ENCODE peak calls at places on chromosomes 3 and 15, in eight cellular contexts. Q is Calu3; V is activated naive CD4-positive, alpha-beta T cell treated with anti-CD3 and anti-CD28 coated beads, Interleukin-2, amount 50 U/mL, for 72 hours; I is left cardiac atrium; A is skeletal muscle cell; Y is A673; B is ELR; G is left ventricle myocardium superior. O is an unnamed sample.

GRCh38 chr3:31079691-31080090 is 185.2 kb upstream of the GADL1 start:
- DNase-seq in B (peak), Y (no peak), I (no peak), A (no peak), G (no peak), V (no peak), Q (no peak), O (peak)

GRCh38 chr3:50564321-50564720 is 3.2 kb downstream of the C3orf18 start:
- DNase-seq in B (no peak), Q (no peak), Y (no peak), A (no peak), G (no peak), V (no peak), I (no peak), O (no peak)

GRCh38 chr3:8996681-8997121 is 33.4 kb upstream of the RAD18 start:
- DNase-seq in V (no peak), G (peak), Q (no peak), A (no peak), I (peak), Y (no peak), B (peak), O (peak)

GRCh38 chr3:110343945-110344344 is 727.7 kb upstream of the NECTIN3 start:
- DNase-seq in V (no peak), A (no peak), Q (peak), G (no peak), Y (no peak), I (no peak), B (peak), O (peak)

GRCh38 chr15:62346168-62346567 is 181.1 kb upstream of the C2CD4B start:
- DNase-seq in B (no peak), V (no peak), A (no peak), Y (no peak), Q (no peak), I (no peak), G (no peak), O (no peak)

GRCh38 chr15:77666296-77666660 is 33.6 kb upstream of the LINGO1 start:
- DNase-seq in G (no peak), B (no peak), Y (no peak), A (no peak), I (no peak), V (no peak), Q (no peak), O (no peak)

GRCh38 chr3:63051920-63052319 is 176.7 kb upstream of the CADPS start:
- DNase-seq in G (no peak), I (no peak), V (no peak), Y (peak), A (peak), Q (peak), B (peak), O (peak)

GRCh38 chr3:32340639-32341365 is 50.9 kb upstream of the CMTM7 start:
- DNase-seq in A (no peak), I (no peak), G (no peak), Q (peak), V (no peak), B (peak), Y (no peak), O (no peak)

GRCh38 chr3:123246846-123247245 is 45.1 kb downstream of the SEC22A start:
- DNase-seq in I (no peak), A (no peak), B (no peak), Q (no peak), V (no peak), Y (no peak), G (no peak), O (no peak)

GRCh38 chr3:126715432-126715831 is 11.4 kb downstream of the CHCHD6 start:
- DNase-seq in Q (peak), B (no peak), A (no peak), V (no peak), Y (no peak), I (no peak), G (no peak), O (no peak)

GRCh38 chr3:170815930-170816329 is 54.1 kb downstream of the RPL22L1 start:
- DNase-seq in Y (no peak), Q (no peak), V (no peak), G (no peak), A (no peak), B (no peak), I (no peak), O (no peak)

GRCh38 chr3:162262145-162262544 is 765.5 kb downstream of the OTOL1 start:
- DNase-seq in Q (no peak), G (no peak), Y (no peak), V (no peak), B (no peak), I (no peak), A (no peak), O (no peak)

GRCh38 chr15:73685981-73686380 is 1.8 kb downstream of the CD276 start:
- DNase-seq in Y (no peak), A (no peak), G (no peak), V (no peak), Q (no peak), B (no peak), I (no peak), O (no peak)

GRCh38 chr15:23857028-23857641 is 170.0 kb upstream of the NDN start:
- DNase-seq in B (no peak), G (no peak), I (no peak), Y (peak), Q (no peak), A (peak), V (peak), O (no peak)

GRCh38 chr15:79973445-79974180 is 2.6 kb upstream of the BCL2A1 start:
- DNase-seq in B (no peak), V (peak), Y (no peak), I (no peak), A (no peak), G (no peak), Q (no peak), O (no peak)

GRCh38 chr3:49668861-49669260 is 5.3 kb upstream of the APEH start:
- DNase-seq in G (no peak), B (peak), A (no peak), Y (no peak), V (no peak), I (no peak), Q (peak), O (peak)

GRCh38 chr3:182739619-182740018 is 53.7 kb upstream of the ATP11B start:
- DNase-seq in B (no peak), Q (no peak), Y (peak), G (no peak), V (no peak), A (peak), I (no peak), O (no peak)

GRCh38 chr15:58019503-58020376 is 45.8 kb downstream of the ALDH1A2 start:
- DNase-seq in V (no peak), G (no peak), A (no peak), I (no peak), Q (no peak), Y (no peak), B (peak), O (peak)

GRCh38 chr15:75203908-75204263 is 2.2 kb downstream of the C15orf39 start:
- DNase-seq in G (no peak), Y (no peak), Q (no peak), A (no peak), I (no peak), B (no peak), V (peak), O (no peak)

GRCh38 chr3:151290673-151291072 is 12.3 kb upstream of the P2RY14 start:
- DNase-seq in V (no peak), Y (peak), B (peak), Q (peak), I (no peak), A (peak), G (no peak), O (peak)

GRCh38 chr15:85727068-85727467 is 67.7 kb downstream of the KLHL25 start:
- DNase-seq in Y (no peak), V (no peak), Q (no peak), B (no peak), I (peak), G (no peak), A (no peak), O (peak)

GRCh38 chr3:45441570-45442313 is 53.4 kb downstream of the LARS2 start:
- DNase-seq in V (no peak), I (no peak), G (no peak), Q (no peak), B (no peak), Y (peak), A (peak), O (peak)

GRCh38 chr3:170997966-170998913 is 28.3 kb downstream of the SLC2A2 start:
- DNase-seq in A (no peak), B (peak), Q (no peak), V (no peak), Y (no peak), I (no peak), G (no peak), O (peak)

GRCh38 chr15:45377630-45378148 is 655 bp downstream of the GATM start:
- DNase-seq in A (no peak), B (no peak), I (peak), V (no peak), Y (no peak), G (peak), Q (peak), O (no peak)

GRCh38 chr15:69469467-69470191 is 17.0 kb downstream of the RPLP1 start:
- DNase-seq in A (no peak), Q (no peak), B (peak), V (no peak), Y (no peak), I (no peak), G (no peak), O (peak)

GRCh38 chr15:101003706-101004105 is 84.5 kb downstream of the LRRK1 start:
- DNase-seq in V (no peak), G (no peak), Y (no peak), A (no peak), B (no peak), I (no peak), Q (no peak), O (no peak)